ENCODE peak calls at places on chromosome 15, in five cellular contexts. S is activated CD8-positive, alpha-beta memory T cell treated with anti-CD3 and anti-CD28 coated beads, Interleukin-2, amount 50 U/mL, for 48 hours; L is NCI-H2081 treated with DMSO at 0.1 percent for 48 hours; B is activated effector memory CD4-positive, alpha-beta T cell treated with Interleukin-2 at 50 U/mL for 16 hours; A is uterus. W is an unnamed sample.
A peak's percentile ranks its signal among the peaks of the same experiment; 100 is the strongest.

GRCh38 chr15:85379403-85380131 is 836 bp upstream of the AKAP13 start:
- DNase-seq in L (no peak), A (no peak), B (peak; percentile 48), S (peak; percentile 64), W (peak; percentile 19)

GRCh38 chr15:67823371-67824156 is 1.7 kb upstream of the SKOR1 start:
- DNase-seq in A (no peak), S (no peak), L (no peak), B (no peak), W (no peak)

GRCh38 chr15:94723801-94724200 is 492.4 kb downstream of the MCTP2 start:
- DNase-seq in A (no peak), B (no peak), S (no peak), L (no peak), W (no peak)

GRCh38 chr15:80203361-80203885 is 48.6 kb downstream of the CTXND1 start:
- DNase-seq in A (no peak), S (no peak), B (no peak), L (no peak), W (no peak)

GRCh38 chr15:33547876-33548275 is 237.1 kb downstream of the RYR3 start:
- DNase-seq in B (no peak), L (no peak), S (no peak), A (no peak), W (no peak)

GRCh38 chr15:84910928-84911623 is 26.6 kb downstream of the SLC28A1 start:
- DNase-seq in B (no peak), S (no peak), L (no peak), A (no peak), W (no peak)

GRCh38 chr15:94951538-94951937 is 720.2 kb downstream of the MCTP2 start:
- DNase-seq in B (no peak), S (no peak), A (no peak), L (no peak), W (no peak)

GRCh38 chr15:70379134-70379533 is 281.4 kb upstream of the TLE3 start:
- DNase-seq in A (no peak), L (no peak), S (no peak), B (no peak), W (no peak)

GRCh38 chr15:68441045-68441743 is 9.2 kb upstream of the ITGA11 start:
- DNase-seq in S (peak; percentile 7), B (no peak), A (peak; percentile 32), L (no peak), W (no peak)